ENCODE peak calls at places on chromosomes 5 and 9, in seven cellular contexts. D is endothelial cell; M is activated CD4-positive, alpha-beta T cell treated with anti-CD3 and anti-CD28 coated beads, Interleukin-2, amount 50 U/mL, for 1 hour; C is iris pigment epithelial cell; Z is substantia nigra; Q is NCI-H1930; P is T-helper 2 cell. O is an unnamed sample.

GRCh38 chr5:173611706-173612105 is 4.7 kb downstream of the BOD1 start:
- DNase-seq in D (no peak), M (no peak), C (peak), Z (no peak), Q (no peak), P (no peak), O (peak)

GRCh38 chr9:133589454-133590227 is 19.5 kb downstream of the FAM163B start:
- DNase-seq in D (no peak), M (peak), C (no peak), Z (no peak), Q (no peak), P (no peak), O (no peak)

GRCh38 chr5:151480384-151480783 is 33.0 kb downstream of the SLC36A1 start:
- DNase-seq in D (no peak), M (no peak), C (peak), Z (no peak), Q (no peak), P (no peak), O (peak)

GRCh38 chr9:136147890-136148714 is 29.4 kb upstream of the TMEM250 start:
- DNase-seq in D (no peak), M (no peak), C (no peak), Z (no peak), Q (no peak), P (no peak), O (no peak)

GRCh38 chr5:181246276-181247050 is 2.8 kb upstream of the RACK1 start:
- DNase-seq in D (peak), M (peak), C (peak), Z (no peak), Q (no peak), P (peak), O (peak)

GRCh38 chr5:152634596-152634995 is 229.5 kb upstream of the NMUR2 start:
- DNase-seq in D (peak), M (no peak), C (peak), Z (no peak), Q (no peak), P (no peak), O (no peak)

GRCh38 chr9:109241931-109242330 is 74.9 kb upstream of the FRRS1L start:
- DNase-seq in D (no peak), M (no peak), C (no peak), Z (no peak), Q (no peak), P (no peak), O (no peak)

GRCh38 chr9:14362175-14362574 is 48.2 kb upstream of the NFIB start:
- DNase-seq in D (no peak), M (no peak), C (no peak), Z (no peak), Q (no peak), P (no peak), O (no peak)

GRCh38 chr9:91882628-91883027 is 67.4 kb downstream of the ROR2 start:
- DNase-seq in D (no peak), M (no peak), C (no peak), Z (no peak), Q (no peak), P (no peak), O (no peak)

GRCh38 chr9:87865626-87866025 is 17.1 kb upstream of the SPATA31E1 start:
- DNase-seq in D (no peak), M (no peak), C (no peak), Z (no peak), Q (no peak), P (no peak), O (no peak)

GRCh38 chr9:109880276-109881169 is 100.5 kb downstream of the PALM2AKAP2 start:
- DNase-seq in D (peak), M (no peak), C (peak), Z (no peak), Q (no peak), P (no peak), O (peak)

GRCh38 chr9:126239515-126239914 is 87.1 kb upstream of the MVB12B start:
- DNase-seq in D (no peak), M (no peak), C (no peak), Z (no peak), Q (no peak), P (no peak), O (no peak)

GRCh38 chr9:20303066-20303465 is 319.2 kb downstream of the MLLT3 start:
- DNase-seq in D (no peak), M (no peak), C (no peak), Z (no peak), Q (no peak), P (no peak), O (no peak)

GRCh38 chr9:86525182-86525581 is 171.0 kb upstream of the TUT7 start:
- DNase-seq in D (no peak), M (no peak), C (no peak), Z (no peak), Q (no peak), P (no peak), O (no peak)

GRCh38 chr5:84494453-84494852 is 109.8 kb upstream of the EDIL3 start:
- DNase-seq in D (no peak), M (no peak), C (peak), Z (no peak), Q (no peak), P (no peak), O (peak)

GRCh38 chr9:134663084-134663483 is 21.5 kb downstream of the COL5A1 start:
- DNase-seq in D (no peak), M (no peak), C (no peak), Z (no peak), Q (no peak), P (no peak), O (no peak)

GRCh38 chr5:39236718-39237117 is 17.4 kb upstream of the FYB1 start:
- DNase-seq in D (no peak), M (no peak), C (no peak), Z (no peak), Q (no peak), P (no peak), O (no peak)

O was measured in choroid plexus epithelial cell.